ENCODE peak calls at places on chromosomes 13 and 19, in ten cellular contexts. One of them, this sample, is unnamed.

GRCh38 chr19:19406878-19407639 is 1.6 kb downstream of the GATAD2A start:
- DNase-seq in fibroblast of pulmonary artery: peak
- DNase-seq in A549: no peak
- DNase-seq in neural progenitor cell: peak
- DNase-seq in astrocyte: peak
- DNase-seq in body of pancreas: peak
- DNase-seq in bronchial epithelial cell: peak
- DNase-seq in lower lobe of right lung: peak
- DNase-seq in A673: peak
- DNase-seq in Caco-2: peak
- DNase-seq in this sample: peak

GRCh38 chr19:46951236-46951986 is 68.2 kb upstream of the NPAS1 start:
- DNase-seq in fibroblast of pulmonary artery: no peak
- DNase-seq in A549: peak
- DNase-seq in neural progenitor cell: no peak
- DNase-seq in astrocyte: peak
- DNase-seq in body of pancreas: no peak
- DNase-seq in bronchial epithelial cell: peak
- DNase-seq in lower lobe of right lung: no peak
- DNase-seq in A673: peak
- DNase-seq in Caco-2: peak
- DNase-seq in this sample: peak

GRCh38 chr13:32285633-32285965 is 29.6 kb downstream of the ZAR1L start:
- DNase-seq in fibroblast of pulmonary artery: no peak
- DNase-seq in A549: no peak
- DNase-seq in neural progenitor cell: no peak
- DNase-seq in astrocyte: peak
- DNase-seq in body of pancreas: no peak
- DNase-seq in bronchial epithelial cell: no peak
- DNase-seq in lower lobe of right lung: no peak
- DNase-seq in A673: no peak
- DNase-seq in Caco-2: no peak
- DNase-seq in this sample: no peak

GRCh38 chr13:112182251-112182650 is 115.3 kb downstream of the SOX1 start:
- DNase-seq in fibroblast of pulmonary artery: no peak
- DNase-seq in A549: no peak
- DNase-seq in neural progenitor cell: no peak
- DNase-seq in astrocyte: no peak
- DNase-seq in body of pancreas: no peak
- DNase-seq in bronchial epithelial cell: no peak
- DNase-seq in lower lobe of right lung: no peak
- DNase-seq in A673: no peak
- DNase-seq in Caco-2: peak
- DNase-seq in this sample: no peak

GRCh38 chr13:105543742-105544141 is 991.7 kb downstream of the EFNB2 start:
- DNase-seq in fibroblast of pulmonary artery: no peak
- DNase-seq in A549: no peak
- DNase-seq in neural progenitor cell: no peak
- DNase-seq in astrocyte: peak
- DNase-seq in body of pancreas: no peak
- DNase-seq in bronchial epithelial cell: peak
- DNase-seq in lower lobe of right lung: no peak
- DNase-seq in A673: no peak
- DNase-seq in Caco-2: no peak
- DNase-seq in this sample: no peak

GRCh38 chr13:20161275-20161950 is 561 bp upstream of the GJA3 start:
- DNase-seq in fibroblast of pulmonary artery: no peak
- DNase-seq in A549: no peak
- DNase-seq in neural progenitor cell: peak
- DNase-seq in astrocyte: no peak
- DNase-seq in body of pancreas: no peak
- DNase-seq in bronchial epithelial cell: no peak
- DNase-seq in lower lobe of right lung: no peak
- DNase-seq in A673: peak
- DNase-seq in Caco-2: no peak
- DNase-seq in this sample: no peak

GRCh38 chr13:114145256-114145655 is 12.8 kb upstream of the RASA3 start:
- DNase-seq in fibroblast of pulmonary artery: no peak
- DNase-seq in A549: no peak
- DNase-seq in neural progenitor cell: peak
- DNase-seq in astrocyte: no peak
- DNase-seq in body of pancreas: no peak
- DNase-seq in bronchial epithelial cell: no peak
- DNase-seq in lower lobe of right lung: no peak
- DNase-seq in A673: no peak
- DNase-seq in Caco-2: peak
- DNase-seq in this sample: no peak

GRCh38 chr19:18488403-18488723 is 33.5 kb downstream of the ELL start:
- DNase-seq in fibroblast of pulmonary artery: no peak
- DNase-seq in A549: peak
- DNase-seq in neural progenitor cell: no peak
- DNase-seq in astrocyte: no peak
- DNase-seq in body of pancreas: no peak
- DNase-seq in bronchial epithelial cell: no peak
- DNase-seq in lower lobe of right lung: no peak
- DNase-seq in A673: no peak
- DNase-seq in Caco-2: no peak
- DNase-seq in this sample: no peak

GRCh38 chr19:17311455-17312248 is 2.3 kb downstream of the DDA1 start:
- DNase-seq in fibroblast of pulmonary artery: peak
- DNase-seq in A549: peak
- DNase-seq in neural progenitor cell: no peak
- DNase-seq in astrocyte: peak
- DNase-seq in body of pancreas: no peak
- DNase-seq in bronchial epithelial cell: peak
- DNase-seq in lower lobe of right lung: no peak
- DNase-seq in A673: no peak
- DNase-seq in Caco-2: peak
- DNase-seq in this sample: no peak

GRCh38 chr19:16091546-16092475 is 15.5 kb downstream of the TPM4 start:
- DNase-seq in fibroblast of pulmonary artery: no peak
- DNase-seq in A549: no peak
- DNase-seq in neural progenitor cell: no peak
- DNase-seq in astrocyte: no peak
- DNase-seq in body of pancreas: no peak
- DNase-seq in bronchial epithelial cell: no peak
- DNase-seq in lower lobe of right lung: no peak
- DNase-seq in A673: no peak
- DNase-seq in Caco-2: no peak
- DNase-seq in this sample: no peak

GRCh38 chr19:30817965-30818364 is 445.8 kb downstream of the ZNF536 start:
- DNase-seq in fibroblast of pulmonary artery: no peak
- DNase-seq in A549: no peak
- DNase-seq in neural progenitor cell: no peak
- DNase-seq in astrocyte: no peak
- DNase-seq in body of pancreas: no peak
- DNase-seq in bronchial epithelial cell: no peak
- DNase-seq in lower lobe of right lung: no peak
- DNase-seq in A673: no peak
- DNase-seq in Caco-2: no peak
- DNase-seq in this sample: no peak

DNA sequence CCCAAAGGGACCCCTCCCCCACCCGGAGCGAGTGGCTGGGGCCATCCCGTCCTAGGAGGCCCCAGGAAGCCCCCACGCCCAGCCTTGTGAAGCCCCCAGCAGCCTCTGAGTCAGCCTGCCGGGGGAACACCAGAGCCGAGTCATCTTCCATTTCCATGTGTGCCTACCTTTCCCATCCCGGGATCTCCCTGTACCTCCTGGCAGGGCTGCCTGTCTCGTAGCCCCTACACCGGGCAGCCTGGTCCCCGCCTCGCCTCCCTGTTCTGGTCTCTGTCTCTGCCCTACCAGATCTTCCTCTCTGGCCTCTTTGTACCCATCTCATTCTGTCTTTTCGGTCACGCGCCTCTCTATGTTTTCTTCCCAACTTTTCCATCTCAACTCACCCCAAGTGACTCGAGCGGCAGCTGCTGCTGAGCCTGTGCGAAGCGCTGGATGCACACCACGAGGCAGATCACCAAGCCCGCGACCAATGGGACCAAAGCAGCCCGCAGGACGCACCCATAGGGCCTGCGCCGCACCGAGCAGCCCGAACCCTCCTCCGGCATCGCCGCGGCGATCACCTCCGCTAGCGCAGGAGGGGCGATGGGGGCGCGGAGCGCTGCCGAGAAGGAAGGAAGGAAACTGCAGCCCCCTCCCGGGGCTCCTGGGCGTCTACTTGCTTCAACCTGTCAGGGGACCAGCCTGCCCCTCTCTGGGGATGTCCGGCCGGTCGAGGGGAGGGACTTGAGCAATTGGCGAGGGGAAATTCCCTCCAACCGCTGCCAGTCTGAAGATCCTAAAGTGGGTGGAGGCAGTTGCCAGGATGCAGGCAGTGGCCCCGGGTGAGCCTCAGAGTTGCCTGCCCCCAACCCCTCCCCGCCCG is at the start of gene CD70:
- DNase-seq in fibroblast of pulmonary artery: no peak
- DNase-seq in A549: peak
- DNase-seq in neural progenitor cell: peak
- DNase-seq in astrocyte: no peak
- DNase-seq in body of pancreas: no peak
- DNase-seq in bronchial epithelial cell: no peak
- DNase-seq in lower lobe of right lung: no peak
- DNase-seq in A673: peak
- DNase-seq in Caco-2: no peak
- DNase-seq in this sample: no peak
- H3K4me3 ChIP-seq in fibroblast of pulmonary artery: no peak
- H3K4me3 ChIP-seq in A549: peak
- H3K4me3 ChIP-seq in neural progenitor cell: peak
- H3K4me3 ChIP-seq in astrocyte: no peak
- H3K4me3 ChIP-seq in body of pancreas: no peak
- H3K4me3 ChIP-seq in bronchial epithelial cell: no peak
- H3K4me3 ChIP-seq in lower lobe of right lung: peak
- H3K4me3 ChIP-seq in A673: peak
- H3K4me3 ChIP-seq in Caco-2: no peak
- H3K4me3 ChIP-seq in this sample: no peak

DNA sequence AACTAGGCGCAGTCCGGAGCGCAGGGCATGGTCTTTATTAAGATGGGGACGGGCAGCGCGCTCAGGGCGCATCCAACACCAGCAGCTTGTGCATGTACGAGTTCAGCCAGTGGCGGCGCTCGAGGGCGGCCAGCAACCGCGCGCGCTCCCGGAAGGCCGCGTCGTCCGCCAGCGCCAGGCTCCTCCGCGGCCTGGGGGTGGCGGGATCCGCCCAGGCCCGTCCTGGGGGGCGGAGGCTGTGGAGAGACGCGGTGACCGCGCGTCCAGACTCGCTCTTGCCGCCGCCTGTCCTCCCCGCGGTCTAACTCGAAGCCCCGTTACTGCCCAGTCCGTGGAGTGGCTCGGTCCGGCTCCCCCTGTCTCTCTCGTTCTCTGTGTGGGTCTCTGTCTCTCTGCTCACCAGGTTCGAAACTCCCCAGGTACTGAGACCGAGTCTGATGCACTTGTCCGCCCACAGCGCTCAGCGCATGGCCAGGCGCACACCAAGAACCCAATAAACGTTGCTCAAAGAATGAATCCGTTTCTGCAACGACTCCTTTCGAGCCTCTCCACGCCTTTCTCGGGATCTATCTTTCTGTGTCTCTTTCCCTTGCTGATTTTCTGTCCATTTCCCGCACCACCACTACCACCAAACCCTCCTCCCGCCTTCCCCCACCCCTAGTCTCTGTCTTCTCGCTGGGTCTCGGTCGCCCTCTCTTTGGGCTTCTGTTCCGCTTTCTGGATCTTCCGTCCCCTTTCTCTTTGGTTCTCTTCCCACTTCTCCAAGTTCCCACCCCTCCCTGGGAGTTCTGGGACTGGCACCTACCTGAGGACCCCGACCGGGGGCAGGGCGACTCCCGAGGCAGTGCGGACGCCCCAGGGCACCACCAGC is 599 bp downstream of the PTH2 start:
- DNase-seq in fibroblast of pulmonary artery: peak
- DNase-seq in A549: peak
- DNase-seq in neural progenitor cell: peak
- DNase-seq in astrocyte: no peak
- DNase-seq in body of pancreas: peak
- DNase-seq in bronchial epithelial cell: no peak
- DNase-seq in lower lobe of right lung: no peak
- DNase-seq in A673: peak
- DNase-seq in Caco-2: no peak
- DNase-seq in this sample: no peak
- TF ChIP-seq CTCF in fibroblast of pulmonary artery: peak
- TF ChIP-seq CTCF in A549: peak
- TF ChIP-seq CTCF in neural progenitor cell: peak
- TF ChIP-seq CTCF in astrocyte: no peak
- TF ChIP-seq CTCF in body of pancreas: peak
- TF ChIP-seq CTCF in bronchial epithelial cell: peak
- TF ChIP-seq CTCF in lower lobe of right lung: peak
- TF ChIP-seq CTCF in A673: peak
- TF ChIP-seq CTCF in Caco-2: peak
- TF ChIP-seq CTCF in this sample: peak

DNA sequence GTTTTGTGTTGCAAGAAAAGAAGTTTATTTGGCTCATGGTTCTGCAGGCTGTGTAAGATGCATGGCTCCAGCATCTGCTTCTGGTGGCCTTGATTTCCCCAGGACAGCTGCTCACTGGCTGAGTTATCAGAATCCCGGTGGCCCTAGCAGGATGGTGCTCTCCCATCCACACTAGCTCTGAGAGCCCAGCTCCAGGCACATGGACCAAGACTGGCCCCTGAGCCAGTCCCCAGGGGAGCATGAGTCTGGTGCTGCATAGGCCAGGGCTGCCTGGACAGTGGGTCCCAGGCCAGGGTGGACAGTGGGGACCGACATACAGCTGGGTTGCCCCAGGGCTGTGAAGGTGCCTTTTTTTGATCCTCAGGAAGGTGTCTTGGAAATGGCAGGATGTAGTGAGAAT is 10.4 kb downstream of the ADGRE2 start:
- DNase-seq in fibroblast of pulmonary artery: no peak
- DNase-seq in A549: no peak
- DNase-seq in neural progenitor cell: no peak
- DNase-seq in astrocyte: no peak
- DNase-seq in body of pancreas: no peak
- DNase-seq in bronchial epithelial cell: no peak
- DNase-seq in lower lobe of right lung: peak
- DNase-seq in A673: no peak
- DNase-seq in Caco-2: no peak
- DNase-seq in this sample: no peak
- H3K4me3 ChIP-seq in fibroblast of pulmonary artery: no peak
- H3K4me3 ChIP-seq in A549: no peak
- H3K4me3 ChIP-seq in neural progenitor cell: no peak
- H3K4me3 ChIP-seq in astrocyte: no peak
- H3K4me3 ChIP-seq in body of pancreas: no peak
- H3K4me3 ChIP-seq in bronchial epithelial cell: no peak
- H3K4me3 ChIP-seq in lower lobe of right lung: no peak
- H3K4me3 ChIP-seq in A673: no peak
- H3K4me3 ChIP-seq in Caco-2: no peak
- H3K4me3 ChIP-seq in this sample: no peak

DNA sequence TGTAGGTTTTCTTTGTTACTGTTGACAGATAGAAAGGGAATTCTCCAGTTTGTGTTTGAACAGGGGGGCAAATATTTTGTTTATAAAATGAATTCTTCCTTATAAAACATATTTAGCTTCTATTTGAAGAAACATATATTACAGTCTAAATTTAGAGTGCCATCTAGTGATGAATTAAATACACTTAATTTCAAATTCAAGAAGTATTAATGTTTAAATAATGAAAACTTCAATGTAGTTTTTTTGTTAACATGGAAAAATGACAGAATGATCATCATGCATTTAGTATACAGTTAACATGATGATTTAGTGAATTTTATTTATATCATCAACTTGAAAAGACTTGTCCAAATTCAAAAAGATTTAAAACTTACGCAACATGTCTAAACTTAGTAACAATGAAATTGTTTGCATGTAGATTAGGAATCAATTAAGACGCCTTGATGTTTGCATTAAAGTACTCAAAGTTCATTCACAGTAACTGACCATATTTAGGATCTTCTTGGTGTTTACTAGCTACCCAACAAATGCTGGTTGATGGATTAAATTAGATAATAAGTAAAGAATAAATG is 765.9 kb upstream of the SLITRK1 start:
- DNase-seq in fibroblast of pulmonary artery: peak
- DNase-seq in A549: no peak
- DNase-seq in neural progenitor cell: no peak
- DNase-seq in astrocyte: no peak
- DNase-seq in body of pancreas: no peak
- DNase-seq in bronchial epithelial cell: peak
- DNase-seq in lower lobe of right lung: no peak
- DNase-seq in A673: no peak
- DNase-seq in Caco-2: no peak
- DNase-seq in this sample: no peak
- TF ChIP-seq CTCF in fibroblast of pulmonary artery: peak
- TF ChIP-seq CTCF in A549: peak
- TF ChIP-seq CTCF in neural progenitor cell: peak
- TF ChIP-seq CTCF in astrocyte: no peak
- TF ChIP-seq CTCF in body of pancreas: peak
- TF ChIP-seq CTCF in bronchial epithelial cell: no peak
- TF ChIP-seq CTCF in lower lobe of right lung: no peak
- TF ChIP-seq CTCF in A673: peak
- TF ChIP-seq CTCF in Caco-2: no peak
- TF ChIP-seq CTCF in this sample: no peak

This sample was measured in LNCaP clone FGC.